ENCODE peak calls at places on chromosomes 11 and 22, in four cellular contexts. Z is astrocyte of the spinal cord, P is mucosa of descending colon, V is breast epithelium. D is an unnamed sample.

GRCh38 chr11:79060081-79060480 is 380.7 kb downstream of the TENM4 start:
- DNase-seq in V (no peak), P (no peak), Z (no peak), D (no peak)

GRCh38 chr11:106608677-106609076 is 409.6 kb downstream of the GUCY1A2 start:
- DNase-seq in V (no peak), Z (peak; percentile 34), P (no peak), D (no peak)

GRCh38 chr11:1656061-1656441 is 26.5 kb downstream of the KRTAP5-5 start:
- DNase-seq in V (no peak), P (no peak), Z (no peak), D (no peak)

GRCh38 chr22:23060612-23061400 is 9.5 kb upstream of the GNAZ start:
- DNase-seq in P (peak; percentile 13), V (peak; percentile 39), Z (no peak), D (peak; percentile 81)

GRCh38 chr11:125272092-125272491 is 107.5 kb downstream of the PKNOX2 start:
- DNase-seq in P (no peak), Z (peak; percentile 13), V (no peak), D (no peak)

GRCh38 chr11:27717377-27717776 is 17.1 kb upstream of the BDNF start:
- DNase-seq in P (no peak), Z (peak; percentile 57), V (no peak), D (no peak)

GRCh38 chr11:25453471-25453870 is 878.5 kb upstream of the ANO3 start:
- DNase-seq in P (no peak), Z (no peak), V (no peak), D (no peak)

GRCh38 chr11:77083553-77084245 is 16.9 kb downstream of the CAPN5 start:
- DNase-seq in P (peak; percentile 32), V (peak; percentile 40), Z (no peak), D (no peak)

GRCh38 chr11:17923213-17923612 is 89.6 kb downstream of the SERGEF start:
- DNase-seq in Z (no peak), V (no peak), P (no peak), D (peak; percentile 80)

GRCh38 chr11:77209663-77210062 is 81.6 kb downstream of the MYO7A start:
- DNase-seq in V (no peak), Z (no peak), P (no peak), D (no peak)

GRCh38 chr22:18987765-18988164 is 51.7 kb upstream of the PRODH start:
- DNase-seq in Z (no peak), V (peak; percentile 41), P (no peak), D (no peak)

GRCh38 chr22:22770280-22770871 is 117.2 kb upstream of the IGLL5 start:
- DNase-seq in Z (peak; percentile 4), V (no peak), P (no peak), D (no peak)

GRCh38 chr11:64711944-64712306 is 11.1 kb downstream of the NRXN2 start:
- DNase-seq in Z (no peak), P (no peak), V (no peak), D (no peak)

GRCh38 chr11:133821776-133822175 is 23.5 kb downstream of the SPATA19 start:
- DNase-seq in V (no peak), P (no peak), Z (no peak), D (no peak)

GRCh38 chr22:36104988-36105387 is 55.6 kb downstream of the APOL3 start:
- DNase-seq in V (no peak), Z (no peak), P (no peak), D (no peak)

GRCh38 chr11:75314771-75315438 is 36.6 kb downstream of the ARRB1 start:
- DNase-seq in P (no peak), V (no peak), Z (no peak), D (no peak)

GRCh38 chr22:27564806-27565205 is 236.8 kb downstream of the MN1 start:
- DNase-seq in Z (no peak), V (no peak), P (no peak), D (no peak)

GRCh38 chr11:3669128-3669527 is 2.1 kb downstream of the CHRNA10 start:
- DNase-seq in Z (no peak), V (no peak), P (no peak), D (no peak)

GRCh38 chr11:126459691-126460404 is 104.4 kb downstream of the ST3GAL4 start:
- DNase-seq in V (no peak), Z (peak; percentile 54), P (peak; percentile 43), D (no peak)

GRCh38 chr11:33919645-33920044 is 27.8 kb upstream of the LMO2 start:
- DNase-seq in P (no peak), Z (no peak), V (no peak), D (no peak)

GRCh38 chr11:72069200-72069599 is 11.1 kb downstream of the NUMA1 start:
- DNase-seq in V (no peak), P (no peak), Z (no peak), D (no peak)

GRCh38 chr22:49825436-49825835 is 2.2 kb downstream of the BRD1 start:
- DNase-seq in Z (peak; percentile 30), V (no peak), P (no peak), D (no peak)

GRCh38 chr11:62001450-62002178 is 34.2 kb upstream of the FTH1 start:
- DNase-seq in Z (no peak), P (peak; percentile 70), V (no peak), D (no peak)

GRCh38 chr11:35531246-35531645 is 5.8 kb upstream of the PAMR1 start:
- DNase-seq in V (no peak), P (no peak), Z (peak; percentile 9), D (no peak)

GRCh38 chr11:73402834-73403185 is 26.6 kb downstream of the RELT start:
- DNase-seq in V (no peak), P (no peak), Z (peak; percentile 18), D (no peak)

GRCh38 chr22:46078241-46079092 is 71.9 kb upstream of the PPARA start:
- DNase-seq in Z (no peak), P (peak; percentile 69), V (peak; percentile 88), D (no peak)

GRCh38 chr11:128039140-128040021 is 548.0 kb downstream of the ETS1 start:
- DNase-seq in V (no peak), P (peak; percentile 80), Z (peak; percentile 90), D (no peak)

GRCh38 chr22:35995772-35996171 is 32.9 kb downstream of the RBFOX2 start:
- DNase-seq in V (no peak), P (no peak), Z (peak; percentile 97), D (peak; percentile 94)

GRCh38 chr22:19930537-19931486 is 10.8 kb upstream of the COMT start:
- DNase-seq in P (peak; percentile 35), Z (no peak), V (no peak), D (no peak)

GRCh38 chr22:46001426-46002106 is 24.6 kb upstream of the WNT7B start:
- DNase-seq in P (peak; percentile 33), Z (peak; percentile 60), V (no peak), D (no peak)

DNA sequence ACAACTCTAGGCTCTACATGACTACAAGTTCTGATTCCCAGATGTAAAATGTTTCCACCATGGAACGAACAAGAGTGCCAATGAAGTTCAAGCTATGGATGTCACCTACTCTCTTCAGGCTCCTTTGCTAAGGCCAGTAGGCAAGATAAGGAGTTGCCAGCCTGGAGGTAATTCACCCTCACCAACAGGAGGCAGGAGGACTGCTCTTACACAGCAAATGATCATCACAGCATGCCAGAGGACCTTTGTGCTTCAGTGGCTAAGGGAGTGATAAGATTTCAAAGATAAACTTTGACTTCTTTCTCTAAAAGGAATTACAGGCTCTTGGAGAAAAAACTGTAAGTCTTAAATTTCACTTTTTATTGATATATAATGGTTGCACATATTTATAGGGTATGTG is 54.1 kb upstream of the SLC36A4 start:
- DNase-seq in V (no peak), P (no peak), Z (no peak), D (no peak)
- TF ChIP-seq CTCF in V (no peak), P (no peak), Z (no peak), D (no peak)

GRCh38 chr11:65915821-65916251 is 3.0 kb downstream of the C11orf68 start:
- DNase-seq in V (peak; percentile 70), Z (peak; percentile 95), P (peak; percentile 82), D (no peak)

GRCh38 chr11:65907878-65908277 is 7.7 kb upstream of the FOSL1 start:
- DNase-seq in Z (no peak), V (no peak), P (no peak), D (no peak)

GRCh38 chr11:65912840-65913239 is 6.0 kb downstream of the C11orf68 start:
- DNase-seq in P (no peak), V (no peak), Z (peak; percentile 59), D (no peak)

GRCh38 chr11:65915101-65915820 is 3.6 kb downstream of the C11orf68 start:
- DNase-seq in P (no peak), V (no peak), Z (no peak), D (no peak)

GRCh38 chr11:65911682-65912568 is 6.9 kb downstream of the C11orf68 start:
- DNase-seq in V (no peak), Z (peak; percentile 73), P (no peak), D (no peak)
- TF ChIP-seq CTCF in V (peak; percentile 25), Z (peak; percentile 32), P (no peak), D (peak; percentile 40)

DNA sequence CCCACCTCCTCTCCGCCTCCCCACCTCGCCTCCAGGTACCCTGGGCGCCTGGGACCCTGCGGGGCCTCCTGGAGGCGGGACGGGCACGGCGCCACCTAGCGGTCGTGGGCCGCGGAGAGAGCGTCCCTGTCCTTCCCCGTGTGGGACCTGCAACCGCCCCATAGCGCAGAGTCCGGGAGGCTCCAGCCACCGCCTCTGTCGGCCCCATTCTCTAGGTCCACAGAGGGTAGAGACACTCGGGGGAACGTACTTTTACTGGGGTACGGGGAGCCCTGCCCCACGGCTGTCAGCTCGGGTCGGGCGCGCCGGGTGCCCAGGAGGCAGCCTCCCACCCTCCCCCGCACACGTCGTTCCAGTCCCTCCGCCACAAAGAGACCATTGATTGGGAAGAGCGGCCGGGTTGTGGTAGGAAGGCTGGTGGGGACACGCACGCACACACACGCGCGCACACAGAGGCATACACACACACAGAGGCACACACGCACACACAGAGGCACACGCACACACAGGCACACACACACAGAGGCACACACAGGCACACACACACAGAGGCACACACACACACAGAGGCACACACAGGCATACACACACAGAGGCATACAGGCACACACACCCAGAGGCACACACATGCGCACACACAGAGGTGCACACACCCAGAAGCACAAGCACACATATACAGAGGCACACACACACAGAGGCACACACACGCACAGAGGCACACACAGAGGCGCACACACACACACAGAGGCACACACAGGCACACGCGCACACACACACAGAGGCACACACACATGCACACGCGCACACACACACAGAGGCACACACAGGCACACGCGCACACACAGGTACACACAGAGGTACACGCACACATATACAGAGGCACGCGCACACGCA is 12.6 kb upstream of the NECTIN1 start:
- DNase-seq in V (peak; percentile 63), P (peak; percentile 75), Z (no peak), D (no peak)
- TF ChIP-seq CTCF in V (peak; percentile 56), P (peak; percentile 71), Z (peak; percentile 78), D (peak; percentile 84)

GRCh38 chr11:66044757-66045156 is 4.2 kb downstream of the GAL3ST3 start:
- DNase-seq in P (no peak), Z (no peak), V (no peak), D (no peak)
- TF ChIP-seq CTCF in P (no peak), Z (no peak), V (no peak), D (no peak)

DNA sequence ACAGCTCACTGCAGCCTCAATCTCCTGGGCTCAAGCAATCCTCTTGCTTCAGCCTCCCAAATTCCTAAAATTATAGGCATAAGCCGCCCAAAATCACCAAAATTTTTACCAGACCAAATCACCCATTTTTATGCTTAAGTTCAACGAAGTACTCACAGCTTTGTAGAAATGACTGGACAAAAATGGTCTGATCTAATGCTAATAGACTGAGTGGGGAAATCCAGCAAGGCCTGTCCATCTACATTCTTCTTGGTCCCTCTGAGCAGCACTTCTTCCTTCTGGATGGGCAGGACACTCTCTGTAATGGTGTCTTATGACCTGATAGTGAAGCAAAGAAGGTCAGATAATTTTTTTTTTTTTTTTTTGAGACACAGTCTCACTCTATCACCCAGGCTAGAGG is 18.7 kb upstream of the OR6X1 start:
- DNase-seq in P (no peak), V (no peak), Z (no peak), D (no peak)
- TF ChIP-seq CTCF in P (no peak), V (no peak), Z (no peak), D (no peak)

GRCh38 chr11:12540913-12541587 is 133.2 kb upstream of the TEAD1 start:
- DNase-seq in Z (peak; percentile 76), P (no peak), V (no peak), D (peak; percentile 92)
- TF ChIP-seq CTCF in Z (peak; percentile 33), P (no peak), V (peak; percentile 20), D (no peak)

D was measured in esophagus muscularis mucosa.